ENCODE peak calls at places on chromosome 20, in eight cellular contexts. Z is H1, M is pancreas, A is thyroid gland, Q is gastrocnemius medialis, D is left ventricle myocardium inferior, O is PC-9, I is fibroblast of pulmonary artery. C is an unnamed sample.

GRCh38 chr20:52943185-52943841 is 28.8 kb upstream of the TSHZ2 start:
- DNase-seq in I (peak), A (no peak), M (no peak), O (no peak), Z (no peak), Q (no peak), D (no peak), C (peak)

GRCh38 chr20:63837134-63837429 is 6.0 kb upstream of the ZBTB46 start:
- DNase-seq in I (no peak), Q (no peak), Z (no peak), D (no peak), M (no peak), O (peak), A (no peak), C (no peak)

GRCh38 chr20:35831029-35831428 is 59.2 kb downstream of the PHF20 start:
- DNase-seq in D (no peak), Q (no peak), A (no peak), O (no peak), M (no peak), I (peak), Z (no peak), C (no peak)

GRCh38 chr20:8662433-8662954 is 406.4 kb upstream of the PLCB4 start:
- DNase-seq in A (no peak), O (no peak), D (no peak), Q (no peak), M (no peak), I (no peak), Z (no peak), C (no peak)

GRCh38 chr20:4012631-4013030 is 2.7 kb downstream of the RNF24 start:
- DNase-seq in M (no peak), A (no peak), D (no peak), Z (no peak), I (peak), O (peak), Q (no peak), C (peak)

GRCh38 chr20:43844778-43845614 is 69.7 kb upstream of the TOX2 start:
- DNase-seq in Q (no peak), D (peak), O (peak), M (no peak), Z (peak), I (peak), A (no peak), C (peak)

GRCh38 chr20:46215913-46216707 is 92.2 kb downstream of the CDH22 start:
- DNase-seq in Z (peak), A (no peak), Q (peak), D (no peak), I (peak), O (peak), M (peak), C (peak)

GRCh38 chr20:21397341-21398108 is at the start of gene NKX2-4:
- DNase-seq in D (no peak), A (no peak), M (no peak), I (no peak), Z (peak), O (no peak), Q (no peak), C (no peak)

GRCh38 chr20:40750541-40750940 is 61.5 kb upstream of the MAFB start:
- DNase-seq in O (no peak), Z (no peak), A (no peak), Q (no peak), D (no peak), M (no peak), I (no peak), C (no peak)

GRCh38 chr20:32527447-32528055 is 57.6 kb downstream of the NOL4L start:
- DNase-seq in A (peak), M (peak), I (no peak), Q (no peak), Z (no peak), D (no peak), O (no peak), C (no peak)

GRCh38 chr20:41247523-41248370 is 69.8 kb downstream of the ZHX3 start:
- DNase-seq in M (no peak), I (no peak), Z (no peak), D (no peak), A (no peak), Q (no peak), O (no peak), C (no peak)

GRCh38 chr20:290081-290831 is at the start of gene C20orf96:
- DNase-seq in M (peak), Q (peak), I (peak), A (peak), D (peak), O (peak), Z (peak), C (peak)

GRCh38 chr20:286508-286907 is 4.0 kb downstream of the C20orf96 start:
- DNase-seq in M (no peak), D (no peak), A (no peak), O (no peak), Z (no peak), I (no peak), Q (no peak), C (no peak)

GRCh38 chr20:294602-295001 is 2.8 kb upstream of the ZCCHC3 start:
- DNase-seq in O (no peak), D (no peak), A (no peak), Q (no peak), I (no peak), M (no peak), Z (no peak), C (no peak)

GRCh38 chr20:289693-290080 is 863 bp downstream of the C20orf96 start:
- DNase-seq in Q (no peak), O (no peak), D (no peak), Z (no peak), A (no peak), M (no peak), I (no peak), C (no peak)

GRCh38 chr20:288956-289692 is 1.4 kb downstream of the C20orf96 start:
- DNase-seq in I (no peak), A (no peak), Q (no peak), Z (no peak), D (no peak), M (no peak), O (no peak), C (no peak)
- H3K4me3 ChIP-seq in I (peak), A (no peak), Q (no peak), Z (peak), D (peak), M (no peak), O (peak), C (no peak)

DNA sequence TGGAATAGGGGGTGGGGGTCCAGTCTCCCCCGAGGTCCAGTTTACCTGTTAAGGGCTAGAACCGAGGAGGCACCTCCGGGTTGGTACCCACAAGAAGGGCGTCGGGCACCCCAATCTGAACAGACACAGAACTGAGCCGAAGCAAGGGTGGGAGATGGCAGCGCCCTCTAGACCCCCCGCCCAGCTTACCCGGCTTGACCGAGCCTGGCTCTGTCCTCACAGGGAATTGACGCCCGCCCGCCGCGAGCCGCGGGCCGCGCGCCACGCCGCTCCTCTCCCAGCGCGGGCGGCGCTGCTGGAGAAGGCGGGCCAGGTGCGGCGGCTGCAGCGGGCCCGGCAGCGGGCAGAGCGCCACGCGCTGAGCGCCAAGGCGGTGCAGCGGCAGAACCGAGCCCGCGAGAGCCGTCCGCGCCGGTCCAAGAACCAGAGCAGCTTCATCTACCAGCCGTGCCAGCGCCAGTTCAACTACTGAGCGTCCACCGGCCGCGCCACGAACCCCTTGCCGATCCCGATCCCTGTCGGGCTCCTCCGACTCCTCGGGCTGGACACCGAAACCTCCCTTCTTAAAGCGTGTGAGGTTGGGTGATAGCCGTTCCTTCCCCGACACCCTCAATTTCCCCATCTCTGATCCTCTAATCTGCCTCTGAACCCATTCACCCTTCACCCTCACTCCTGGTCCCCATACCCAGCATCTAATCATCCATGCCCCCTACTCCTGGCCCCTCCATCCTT is 5.9 kb downstream of the TP53INP2 start:
- DNase-seq in Z (no peak), M (peak), A (peak), D (peak), Q (peak), I (no peak), O (no peak), C (peak)
- TF ChIP-seq CTCF in Z (peak), M (no peak), A (no peak), D (no peak), Q (no peak), I (peak), O (peak), C (peak)

GRCh38 chr20:38298768-38299288 is 5.1 kb upstream of the BPI start:
- DNase-seq in I (peak), O (no peak), A (peak), Z (no peak), M (no peak), D (peak), Q (peak), C (peak)
- H3K4me3 ChIP-seq in I (no peak), O (no peak), A (no peak), Z (no peak), M (no peak), D (no peak), Q (no peak), C (no peak)

GRCh38 chr20:23142162-23143050 is 56.3 kb upstream of the CD93 start:
- DNase-seq in Z (no peak), A (peak), O (peak), Q (no peak), M (no peak), D (no peak), I (no peak), C (no peak)
- TF ChIP-seq CTCF in Z (no peak), A (no peak), O (no peak), Q (no peak), M (no peak), D (no peak), I (no peak), C (peak)

GRCh38 chr20:37395411-37395800 is 49.5 kb downstream of the SRC start:
- DNase-seq in Z (no peak), D (no peak), I (no peak), O (no peak), Q (no peak), M (no peak), A (no peak), C (no peak)

GRCh38 chr20:37393196-37393862 is 47.4 kb downstream of the SRC start:
- DNase-seq in D (no peak), Q (no peak), M (no peak), Z (no peak), O (no peak), I (no peak), A (no peak), C (no peak)

GRCh38 chr20:37395921-37396519 is 50.1 kb downstream of the SRC start:
- DNase-seq in O (no peak), M (peak), I (no peak), Z (no peak), D (peak), A (no peak), Q (no peak), C (no peak)

GRCh38 chr20:37393863-37394542 is 48.1 kb downstream of the SRC start:
- DNase-seq in M (no peak), I (no peak), A (no peak), Z (no peak), Q (no peak), D (no peak), O (no peak), C (no peak)

DNA sequence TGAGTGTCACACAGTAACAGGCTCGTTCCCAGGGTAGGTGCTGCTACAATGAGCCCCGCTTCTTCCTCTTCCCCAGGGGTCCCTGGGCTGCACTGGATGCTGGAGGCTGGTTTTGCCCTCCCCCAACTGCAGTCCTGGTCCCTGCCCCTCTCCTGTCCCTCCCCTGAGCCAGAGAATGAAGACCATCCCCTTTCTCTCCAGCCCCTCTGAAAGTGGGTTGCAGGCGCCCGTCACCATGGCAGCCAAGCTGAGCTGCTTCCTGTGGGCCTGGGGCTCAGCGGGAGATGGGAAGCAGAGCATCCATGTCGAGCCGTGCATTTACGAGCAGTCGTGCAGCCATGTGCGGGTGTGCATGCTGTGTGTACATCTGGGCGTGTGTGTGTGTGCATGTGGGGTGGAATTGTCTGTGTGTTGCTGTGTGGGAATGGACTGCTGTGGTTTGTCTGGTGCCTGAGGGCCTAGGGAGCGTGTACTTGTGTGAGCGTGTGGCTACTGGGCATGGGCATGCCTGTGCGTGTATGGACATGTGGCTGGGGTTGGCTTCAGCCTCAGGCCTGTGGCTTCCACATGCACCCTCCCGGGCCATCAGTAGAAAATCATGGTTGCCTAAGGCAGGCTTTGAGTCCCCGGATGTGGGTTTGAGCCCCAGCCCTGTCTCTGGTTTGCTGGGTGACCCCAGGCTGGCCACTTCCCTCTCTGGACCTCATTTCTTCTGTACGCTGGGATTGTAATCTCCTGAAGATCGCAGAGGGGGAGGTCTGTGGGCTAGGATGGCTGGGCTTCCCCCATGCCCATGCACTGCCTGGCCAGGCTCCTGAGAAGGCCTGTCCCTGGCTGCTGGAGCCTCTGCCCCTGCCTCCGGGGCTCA is 48.8 kb downstream of the SRC start:
- DNase-seq in D (no peak), M (peak), I (no peak), A (no peak), O (no peak), Q (no peak), Z (no peak), C (peak)
- H3K4me3 ChIP-seq in D (no peak), M (no peak), I (no peak), A (no peak), O (no peak), Q (no peak), Z (no peak), C (no peak)

DNA sequence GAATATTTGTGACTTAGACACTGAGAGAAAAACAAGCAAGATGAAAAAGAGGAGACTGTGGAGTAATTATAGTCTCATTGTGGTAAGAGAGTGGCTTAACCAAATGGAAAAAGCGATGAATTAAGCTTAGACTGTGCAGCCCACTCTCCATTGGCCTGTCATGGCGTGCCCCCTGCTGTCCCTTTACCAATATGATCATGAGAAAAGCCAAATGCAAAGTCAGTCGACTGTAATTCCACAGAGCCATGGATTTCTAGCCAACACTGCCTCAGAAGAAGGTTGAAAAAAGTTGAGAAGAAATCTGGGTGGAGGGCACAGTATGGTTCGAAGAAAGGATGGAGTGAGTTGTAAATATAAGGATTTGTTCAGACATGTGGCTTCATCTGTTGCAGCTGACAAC is 251.3 kb downstream of the DOK5 start:
- DNase-seq in M (peak), Q (no peak), I (no peak), Z (no peak), A (no peak), D (no peak), O (no peak), C (no peak)
- TF ChIP-seq CTCF in M (peak), Q (no peak), I (no peak), Z (no peak), A (no peak), D (no peak), O (no peak), C (no peak)

GRCh38 chr20:56630086-56630493 is 984 bp downstream of the TFAP2C start:
- DNase-seq in Q (no peak), M (peak), A (peak), O (peak), D (no peak), Z (peak), I (peak), C (peak)

GRCh38 chr20:56628015-56628872 is 862 bp upstream of the TFAP2C start:
- DNase-seq in M (no peak), A (peak), Z (peak), O (peak), Q (no peak), D (no peak), I (no peak), C (no peak)

GRCh38 chr20:56628873-56629463 is at the start of gene TFAP2C:
- DNase-seq in D (peak), O (peak), I (peak), Q (no peak), M (peak), A (peak), Z (peak), C (peak)

GRCh38 chr20:56630506-56631317 is 1.6 kb downstream of the TFAP2C start:
- DNase-seq in Q (no peak), I (no peak), Z (peak), A (peak), M (no peak), O (no peak), D (no peak), C (peak)

GRCh38 chr20:56629464-56630085 is 469 bp downstream of the TFAP2C start:
- DNase-seq in Z (no peak), O (no peak), M (no peak), A (no peak), D (no peak), I (no peak), Q (no peak), C (no peak)
- H3K4me3 ChIP-seq in Z (peak), O (peak), M (peak), A (no peak), D (peak), I (peak), Q (peak), C (peak)

DNA sequence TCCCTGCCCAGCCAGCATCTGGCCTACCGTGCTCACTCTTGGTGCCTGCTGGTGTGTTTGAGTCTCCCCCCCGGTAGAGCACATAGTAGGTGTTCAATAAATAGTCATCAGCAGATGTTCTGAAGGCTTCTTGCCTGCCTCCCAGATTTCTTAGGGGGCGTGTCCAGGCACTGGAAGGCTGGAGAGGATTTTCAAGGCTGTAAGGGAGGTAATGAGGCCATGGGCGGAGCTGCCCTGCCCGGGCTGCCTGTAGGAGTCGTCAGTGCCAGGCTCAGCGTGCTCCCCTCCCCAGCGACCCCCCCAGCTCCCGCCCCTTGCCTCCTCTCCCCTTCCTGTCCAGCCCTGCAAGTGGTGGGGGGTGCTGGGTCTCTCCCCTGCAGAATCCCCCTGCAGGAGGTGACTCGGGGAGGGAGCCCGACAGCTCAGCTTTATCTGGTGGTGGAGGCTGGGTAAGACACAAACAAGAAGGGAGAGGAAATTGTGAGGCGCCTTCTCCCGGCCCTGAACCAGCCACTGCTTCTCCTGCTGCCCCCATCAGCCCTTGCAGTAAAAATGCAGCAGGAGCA is 55.9 kb downstream of the BCAS4 start:
- DNase-seq in Q (no peak), Z (no peak), D (no peak), A (no peak), I (no peak), M (no peak), O (no peak), C (no peak)
- TF ChIP-seq CTCF in Q (no peak), Z (no peak), D (no peak), A (no peak), I (no peak), M (no peak), O (no peak), C (no peak)

C was measured in AG10803.